ENCODE peak calls at places on chromosomes 6 and 20, in five cellular contexts. R, V, L, U and Q are unnamed samples.

GRCh38 chr20:35436175-35436568 is 1.9 kb downstream of the GDF5 start:
- DNase-seq in R (no peak), V (no peak), L (no peak), U (no peak), Q (no peak)

GRCh38 chr6:62150048-62150663 is 135.9 kb downstream of the KHDRBS2 start:
- DNase-seq in R (peak), V (no peak), L (no peak), U (peak), Q (no peak)

GRCh38 chr6:82410151-82410621 is 46.6 kb downstream of the TPBG start:
- DNase-seq in R (no peak), V (no peak), L (no peak), U (peak), Q (no peak)

GRCh38 chr20:64239449-64240242 is 15.9 kb upstream of the PCMTD2 start:
- DNase-seq in R (no peak), V (no peak), L (no peak), U (no peak), Q (no peak)

GRCh38 chr6:165876568-165876967 is 213.5 kb upstream of the PDE10A start:
- DNase-seq in R (no peak), V (no peak), L (peak), U (peak), Q (no peak)

GRCh38 chr20:63394069-63394468 is 32.9 kb upstream of the CHRNA4 start:
- DNase-seq in R (no peak), V (no peak), L (no peak), U (peak), Q (no peak)

GRCh38 chr6:35477551-35478179 is 9.5 kb downstream of the RPL10A start:
- DNase-seq in R (no peak), V (no peak), L (no peak), U (no peak), Q (no peak)

GRCh38 chr6:38114976-38115632 is 295.6 kb downstream of the ZFAND3 start:
- DNase-seq in R (no peak), V (no peak), L (no peak), U (no peak), Q (no peak)

GRCh38 chr6:21909321-21909720 is 315.8 kb downstream of the SOX4 start:
- DNase-seq in R (no peak), V (no peak), L (no peak), U (no peak), Q (no peak)